ENCODE peak calls at places on chromosomes 11 and 22, in five cellular contexts. R is stomach, A is Peyer's patch, F is IMR-90, K is tibial nerve. L is an unnamed sample. For H3K27me3, the result is how much of the 10 kb centered on the place peaks cover.

GRCh38 chr11:66845876-66846212 is 2.6 kb downstream of the RCE1 start:
- DNase-seq in A (no peak), R (peak), K (no peak), F (no peak), L (peak)

GRCh38 chr22:49008682-49009235 is 818.9 kb downstream of the BRD1 start:
- DNase-seq in A (peak), K (no peak), F (no peak), R (peak), L (no peak)

GRCh38 chr11:110026823-110027626 is 66.2 kb upstream of the ZC3H12C start:
- DNase-seq in A (no peak), K (peak), R (no peak), F (peak), L (no peak)

GRCh38 chr11:34984514-34984913 is 68.1 kb downstream of the PDHX start:
- DNase-seq in A (no peak), K (no peak), R (no peak), F (no peak), L (no peak)

GRCh38 chr22:49658902-49659280 is 168.8 kb downstream of the BRD1 start:
- DNase-seq in K (no peak), R (no peak), A (peak), F (no peak), L (peak)

GRCh38 chr11:24963879-24964278 is 467.0 kb downstream of the LUZP2 start:
- DNase-seq in F (no peak), R (no peak), K (no peak), A (no peak), L (no peak)

GRCh38 chr22:27740192-27740748 is 61.3 kb downstream of the MN1 start:
- DNase-seq in A (no peak), K (no peak), R (no peak), F (no peak), L (no peak)

GRCh38 chr22:50072714-50073538 is 12.3 kb downstream of the MLC1 start:
- DNase-seq in R (no peak), K (no peak), F (no peak), A (no peak), L (no peak)

GRCh38 chr11:72439455-72439854 is 5.1 kb upstream of the CLPB start:
- DNase-seq in F (peak), R (no peak), A (no peak), K (peak), L (no peak)

GRCh38 chr11:375065-376025 is 6.0 kb downstream of the B4GALNT4 start:
- DNase-seq in A (no peak), R (no peak), F (no peak), K (no peak), L (no peak)

GRCh38 chr11:63912678-63913077 is 4.3 kb downstream of the RCOR2 start:
- DNase-seq in K (no peak), R (no peak), F (no peak), A (no peak), L (no peak)

DNA sequence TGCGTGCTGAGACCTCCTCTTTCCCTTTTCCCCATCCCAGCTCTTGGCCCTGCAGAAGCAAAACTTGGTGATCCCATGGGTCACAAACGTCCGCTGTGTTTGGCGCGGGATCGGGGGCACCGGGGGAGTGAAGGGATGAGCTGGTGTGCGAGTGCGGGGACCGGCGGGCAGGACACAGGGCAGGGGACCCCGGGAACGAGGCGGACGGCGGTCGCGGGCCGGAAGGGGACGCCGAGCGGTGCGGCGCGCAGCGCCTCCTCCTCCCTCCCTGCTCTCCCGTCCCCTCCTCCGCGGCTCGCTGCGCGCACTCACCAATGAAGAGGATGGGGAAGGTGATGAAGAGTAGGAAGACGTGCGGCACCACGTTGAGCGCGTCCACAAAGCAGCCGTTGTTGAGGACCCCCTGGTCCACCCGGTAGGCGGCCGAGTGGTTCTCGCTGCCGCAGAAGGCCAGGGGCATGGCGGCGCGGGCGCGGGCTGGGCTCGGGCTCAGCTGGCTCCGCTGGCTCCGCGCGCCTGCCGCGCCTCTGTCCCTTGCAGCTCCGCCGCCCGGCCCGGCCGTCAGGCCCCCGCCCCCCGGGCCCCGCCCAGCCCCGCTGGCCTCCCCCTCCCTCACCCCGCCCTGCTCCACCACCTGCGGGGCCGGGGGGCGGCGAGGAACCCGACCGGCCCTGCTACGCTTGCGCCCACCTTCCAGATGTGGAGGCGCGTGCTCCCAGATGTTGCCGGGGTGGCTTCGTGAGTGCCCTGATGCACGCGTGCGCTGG is at the start of gene ABCC8:
- DNase-seq in R (peak), K (no peak), F (no peak), A (no peak), L (no peak)
- TF ChIP-seq POLR2A in R (no peak), K (no peak), F (no peak), A (no peak), L (no peak)

DNA sequence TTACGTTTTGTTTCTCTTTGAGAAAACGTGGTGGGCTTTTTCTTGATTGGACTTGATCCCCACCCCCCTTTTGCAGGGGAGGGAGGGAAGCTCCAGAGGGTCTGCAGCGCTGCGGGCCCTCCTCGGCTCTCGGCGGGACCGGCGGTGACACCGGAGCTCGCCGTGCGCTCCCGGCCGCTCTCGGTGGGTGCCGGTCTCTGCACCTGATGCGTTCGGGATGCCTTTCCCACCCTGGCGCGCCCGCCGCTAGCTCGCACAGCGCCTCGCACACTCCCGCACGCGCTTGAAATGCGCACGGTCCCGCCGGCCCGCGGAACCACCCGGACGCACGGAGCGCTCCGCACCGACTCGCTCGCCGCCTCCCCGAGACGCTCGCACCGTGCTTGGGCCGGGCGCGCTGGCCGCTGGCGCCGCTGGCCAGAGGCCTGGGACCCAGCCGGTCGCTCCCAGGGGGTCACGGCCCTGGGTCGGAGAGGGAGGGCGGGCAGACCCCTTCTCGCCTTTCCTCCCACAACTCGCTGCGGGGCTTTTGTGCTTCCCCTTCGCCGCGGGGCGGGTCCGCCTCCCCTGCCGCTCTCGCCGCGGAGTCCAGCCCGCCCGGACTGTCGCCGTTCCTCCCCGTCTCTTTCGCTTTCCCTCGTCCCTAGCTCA is 1.0 kb downstream of the ZBTB16 start:
- DNase-seq in K (no peak), R (peak), A (peak), F (no peak), L (peak)
- H3K27me3 ChIP-seq in K (under half), R (under half), A (under half), F (half or more), L (under half)

DNA sequence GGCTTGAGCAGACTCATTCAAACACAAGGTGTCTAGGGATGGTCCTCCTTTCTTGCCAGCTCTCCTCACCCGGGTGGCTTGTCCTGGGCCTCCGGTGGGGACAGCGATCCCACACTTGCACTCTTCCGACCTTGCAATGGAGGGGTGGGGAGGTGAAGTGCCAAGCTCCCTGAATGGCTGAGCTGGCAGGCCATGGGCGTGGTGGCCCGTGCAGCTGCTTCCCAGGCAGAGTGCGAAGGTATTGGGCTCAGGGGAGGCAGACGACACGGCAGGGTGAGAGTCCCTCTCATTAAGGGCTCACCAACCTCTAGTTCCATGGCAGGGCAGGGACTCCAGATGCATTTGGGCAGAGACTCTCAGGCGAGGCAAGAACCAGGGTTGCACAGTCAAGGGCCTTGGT is 11.0 kb upstream of the RASL10A start:
- DNase-seq in A (no peak), R (no peak), F (no peak), K (no peak), L (no peak)
- H3K27ac ChIP-seq in A (no peak), R (no peak), F (no peak), K (peak), L (no peak)

GRCh38 chr22:39750759-39751158 is 142.8 kb downstream of the ENTHD1 start:
- DNase-seq in A (no peak), R (no peak), K (no peak), F (peak), L (no peak)
- TF ChIP-seq POLR2A in A (no peak), R (no peak), K (no peak), F (no peak), L (no peak)

DNA sequence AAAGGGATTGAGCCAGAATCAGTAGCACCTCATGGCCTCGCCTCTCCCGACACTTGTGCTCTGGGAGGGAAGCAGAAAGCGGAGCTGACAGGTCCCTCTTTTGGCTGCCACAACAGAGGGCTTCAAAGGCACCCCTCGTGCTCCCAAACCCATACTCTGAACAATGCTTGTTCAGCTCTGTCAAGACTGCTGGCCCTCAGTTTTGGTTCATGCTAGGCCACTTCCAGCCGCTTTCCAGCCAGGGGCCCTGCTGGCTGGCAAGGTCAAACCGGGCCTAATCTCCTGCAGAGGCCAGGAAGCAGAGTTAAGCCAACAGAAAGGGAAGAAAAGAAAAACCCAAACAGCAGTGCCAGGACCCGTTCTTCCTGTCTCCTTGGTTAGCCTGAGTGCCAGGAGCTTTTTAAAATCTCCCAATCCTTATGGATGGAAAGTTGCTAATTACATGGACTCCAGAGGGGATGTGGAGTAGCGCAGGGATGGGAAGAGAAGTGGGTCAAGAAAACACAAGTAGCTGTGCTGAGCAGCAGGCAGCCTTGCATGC is 150.6 kb downstream of the GRIK4 start:
- DNase-seq in R (no peak), F (no peak), A (no peak), K (no peak), L (no peak)
- H3K27me3 ChIP-seq in R (half or more), F (under half), A (under half), K (under half), L (under half)

GRCh38 chr11:9651481-9651880 is 12.4 kb upstream of the SWAP70 start:
- DNase-seq in K (no peak), R (no peak), A (no peak), F (no peak), L (no peak)
- H3K27ac ChIP-seq in K (no peak), R (no peak), A (no peak), F (no peak), L (no peak)

GRCh38 chr11:65598258-65598699 is 2.7 kb upstream of the KCNK7 start:
- DNase-seq in K (no peak), F (no peak), A (no peak), R (no peak), L (no peak)
- TF ChIP-seq POLR2A in K (no peak), F (no peak), A (no peak), R (no peak), L (no peak)

GRCh38 chr11:70200212-70200844 is 2.8 kb upstream of the FADD start:
- DNase-seq in F (no peak), R (no peak), K (no peak), A (no peak), L (no peak)
- H3K27me3 ChIP-seq in F (under half), R (under half), K (under half), A (under half), L (under half)

GRCh38 chr11:12005061-12005460 is 3.4 kb downstream of the DKK3 start:
- DNase-seq in A (no peak), F (no peak), K (no peak), R (no peak), L (no peak)

GRCh38 chr11:12003815-12004214 is 4.6 kb downstream of the DKK3 start:
- DNase-seq in A (no peak), K (no peak), R (no peak), F (peak), L (no peak)

GRCh38 chr11:12007230-12007593 is 1.2 kb downstream of the DKK3 start:
- DNase-seq in R (no peak), K (no peak), F (no peak), A (no peak), L (no peak)

GRCh38 chr11:12006552-12007229 is 1.7 kb downstream of the DKK3 start:
- DNase-seq in R (no peak), K (no peak), F (no peak), A (no peak), L (no peak)

DNA sequence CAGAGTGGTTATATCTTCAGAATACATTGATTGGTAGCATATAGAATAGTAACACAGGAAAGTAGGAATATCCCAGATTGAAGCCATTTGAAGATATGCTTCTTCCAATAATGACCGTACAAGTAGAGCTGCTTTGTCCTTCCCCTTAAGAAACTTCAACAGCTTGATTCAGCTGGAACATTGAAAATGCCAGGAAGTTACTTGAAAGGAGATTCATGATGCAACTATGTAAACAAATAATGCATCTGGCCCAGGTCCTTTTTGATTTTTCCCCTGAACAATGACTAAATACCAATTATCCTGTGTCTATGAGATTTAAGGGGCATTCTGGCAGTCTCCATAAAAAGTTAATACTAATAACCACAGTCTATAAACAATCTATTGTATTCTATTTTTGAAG is 3.0 kb downstream of the DKK3 start:
- DNase-seq in R (no peak), K (no peak), F (peak), A (no peak), L (no peak)
- H3K27ac ChIP-seq in R (no peak), K (peak), F (peak), A (no peak), L (no peak)